ENCODE peak calls at places on chromosomes 13 and 19, in ten cellular contexts. V is GM04504; C is neural progenitor cell; B is activated CD4-positive, alpha-beta memory T cell treated with anti-CD3 and anti-CD28 coated beads for 36 hours; A is NCI-H774; G is breast epithelium; X is NCI-H1930; D is aorta; F is CD4-positive, alpha-beta T cell; M is stimulated activated CD8-positive, alpha-beta memory T cell treated with anti-CD3 and anti-CD28 coated beads, Interleukin-7, amount 100 ng/mL, for 48 hours. R is an unnamed sample.

GRCh38 chr13:110116072-110116487 is 190.9 kb downstream of the COL4A1 start:
- DNase-seq in X (no peak), C (peak), G (no peak), V (no peak), F (no peak), B (peak), M (peak), D (no peak), A (no peak), R (peak)

GRCh38 chr19:35753634-35754364 is 3.0 kb downstream of the HSPB6 start:
- DNase-seq in G (no peak), F (no peak), A (no peak), V (no peak), X (no peak), B (no peak), M (no peak), D (peak), C (no peak), R (no peak)

GRCh38 chr13:25948910-25949309 is 102.9 kb downstream of the SHISA2 start:
- DNase-seq in M (no peak), C (no peak), X (no peak), A (no peak), V (no peak), B (no peak), F (no peak), D (no peak), G (no peak), R (no peak)

GRCh38 chr13:30431269-30431950 is 9.1 kb downstream of the UBE2L5 start:
- DNase-seq in F (no peak), D (no peak), B (no peak), M (no peak), G (no peak), C (no peak), X (no peak), A (no peak), V (no peak), R (no peak)

GRCh38 chr13:37657134-37657533 is 58.6 kb upstream of the POSTN start:
- DNase-seq in B (no peak), G (no peak), C (no peak), D (no peak), M (no peak), V (no peak), X (no peak), F (no peak), A (no peak), R (no peak)

GRCh38 chr13:110593430-110594130 is 21.8 kb upstream of the NAXD start:
- DNase-seq in X (no peak), C (peak), M (no peak), G (no peak), V (no peak), F (no peak), D (no peak), B (no peak), A (peak), R (no peak)

GRCh38 chr19:17610384-17610783 is 54.9 kb downstream of the COLGALT1 start:
- DNase-seq in G (no peak), M (no peak), C (no peak), X (no peak), V (no peak), A (no peak), D (no peak), B (no peak), F (no peak), R (no peak)

GRCh38 chr13:27953671-27954405 is 15.3 kb downstream of the CDX2 start:
- DNase-seq in M (no peak), B (peak), C (peak), D (peak), X (peak), F (peak), V (peak), A (peak), G (no peak), R (peak)

GRCh38 chr13:93786846-93787245 is 560.2 kb downstream of the GPC6 start:
- DNase-seq in F (no peak), A (no peak), V (no peak), C (no peak), M (no peak), D (no peak), X (no peak), G (no peak), B (no peak), R (no peak)

GRCh38 chr19:52171321-52172169 is at the start of gene ZNF836:
- DNase-seq in G (peak), F (peak), M (peak), X (peak), D (peak), A (peak), V (no peak), C (peak), B (peak), R (peak)

GRCh38 chr13:44972956-44973581 is 16.2 kb downstream of the NUFIP1 start:
- DNase-seq in F (no peak), A (no peak), X (no peak), V (no peak), B (no peak), C (peak), D (no peak), M (no peak), G (no peak), R (no peak)

GRCh38 chr19:6018786-6019185 is 40.8 kb upstream of the RANBP3 start:
- DNase-seq in C (peak), X (no peak), M (no peak), G (no peak), D (peak), F (no peak), A (no peak), V (no peak), B (no peak), R (peak)

GRCh38 chr19:28313633-28314032 is 899.3 kb downstream of the UQCRFS1 start:
- DNase-seq in X (no peak), B (no peak), M (no peak), C (no peak), G (no peak), A (no peak), V (peak), D (no peak), F (no peak), R (no peak)

GRCh38 chr13:39910041-39910440 is 254.6 kb downstream of the COG6 start:
- DNase-seq in F (no peak), A (no peak), G (no peak), V (no peak), B (no peak), C (no peak), X (no peak), M (no peak), D (no peak), R (no peak)

GRCh38 chr19:33639034-33639681 is 17.4 kb downstream of the CHST8 start:
- DNase-seq in G (no peak), V (no peak), X (no peak), B (no peak), F (no peak), M (no peak), A (peak), D (peak), C (no peak), R (no peak)

GRCh38 chr19:39539165-39539518 is 819 bp downstream of the EID2 start:
- DNase-seq in X (no peak), V (no peak), B (no peak), D (no peak), C (peak), G (no peak), F (no peak), A (no peak), M (no peak), R (no peak)

GRCh38 chr19:35086455-35086854 is 29.2 kb upstream of the FXYD3 start:
- DNase-seq in D (no peak), X (no peak), G (no peak), C (no peak), F (no peak), B (no peak), V (no peak), M (no peak), A (no peak), R (no peak)

GRCh38 chr19:16540948-16541347 is 1.3 kb downstream of the CHERP start:
- DNase-seq in V (no peak), G (no peak), C (no peak), D (no peak), M (no peak), F (no peak), X (no peak), A (no peak), B (no peak), R (no peak)

GRCh38 chr19:50384685-50385535 is 763 bp downstream of the POLD1 start:
- DNase-seq in F (no peak), M (no peak), D (no peak), B (no peak), V (no peak), G (no peak), C (peak), A (no peak), X (no peak), R (no peak)

GRCh38 chr13:28792992-28793391 is 27.1 kb upstream of the MTUS2 start:
- DNase-seq in V (peak), M (no peak), D (no peak), F (no peak), B (no peak), X (no peak), C (no peak), G (no peak), A (no peak), R (no peak)

GRCh38 chr13:44837250-44837649 is 152.0 kb downstream of the NUFIP1 start:
- DNase-seq in A (no peak), X (no peak), F (no peak), G (no peak), M (no peak), B (no peak), V (no peak), C (no peak), D (no peak), R (no peak)

GRCh38 chr19:47161876-47162489 is 31.3 kb downstream of the SAE1 start:
- DNase-seq in F (no peak), V (no peak), M (no peak), G (no peak), B (no peak), A (no peak), C (no peak), D (no peak), X (no peak), R (no peak)

GRCh38 chr13:41188584-41188983 is 5.8 kb downstream of the KBTBD7 start:
- DNase-seq in B (no peak), G (no peak), X (no peak), A (no peak), V (no peak), F (no peak), M (no peak), D (no peak), C (no peak), R (no peak)

GRCh38 chr13:114230117-114230516 is 4.6 kb upstream of the CDC16 start:
- DNase-seq in X (no peak), F (no peak), C (no peak), G (no peak), M (no peak), B (no peak), A (no peak), D (no peak), V (no peak), R (no peak)

GRCh38 chr13:44321961-44322360 is 51.7 kb upstream of the SERP2 start:
- DNase-seq in B (no peak), G (no peak), F (no peak), X (no peak), M (no peak), D (no peak), V (no peak), C (no peak), A (no peak), R (no peak)

GRCh38 chr13:48562296-48563066 is 29.6 kb upstream of the RCBTB2 start:
- DNase-seq in D (no peak), C (no peak), B (peak), V (no peak), G (no peak), F (peak), X (no peak), M (peak), A (no peak), R (no peak)

GRCh38 chr13:44713793-44714469 is 137.8 kb upstream of the TSC22D1 start:
- DNase-seq in D (no peak), V (peak), X (no peak), B (no peak), G (no peak), F (no peak), A (no peak), C (no peak), M (no peak), R (no peak)

GRCh38 chr19:54523403-54523802 is 20.8 kb downstream of the LAIR2 start:
- DNase-seq in D (no peak), A (no peak), C (no peak), G (no peak), B (peak), X (no peak), F (no peak), V (no peak), M (peak), R (no peak)

GRCh38 chr13:76764429-76764828 is 121.8 kb downstream of the KCTD12 start:
- DNase-seq in D (peak), F (no peak), V (no peak), M (no peak), A (no peak), B (no peak), C (no peak), X (no peak), G (no peak), R (peak)

GRCh38 chr13:40478775-40479174 is 187.7 kb downstream of the FOXO1 start:
- DNase-seq in M (no peak), X (no peak), F (no peak), C (no peak), A (no peak), B (no peak), V (no peak), G (no peak), D (no peak), R (no peak)

GRCh38 chr19:4295972-4296771 is 6.0 kb downstream of the TMIGD2 start:
- DNase-seq in C (no peak), X (no peak), F (no peak), M (no peak), A (peak), B (no peak), D (no peak), G (no peak), V (no peak), R (no peak)

GRCh38 chr13:53137777-53138176 is 109.2 kb downstream of the OLFM4 start:
- DNase-seq in C (no peak), X (no peak), A (no peak), M (no peak), V (peak), G (no peak), B (no peak), D (no peak), F (no peak), R (no peak)

GRCh38 chr13:45243072-45243471 is 42.2 kb upstream of the KCTD4 start:
- DNase-seq in B (no peak), X (no peak), A (no peak), C (peak), V (no peak), G (no peak), M (no peak), D (no peak), F (no peak), R (no peak)

GRCh38 chr19:51131780-51132680 is 7.3 kb downstream of the SIGLEC9 start:
- DNase-seq in F (no peak), D (no peak), C (peak), G (no peak), M (no peak), X (no peak), V (peak), B (peak), A (no peak), R (no peak)

GRCh38 chr19:49214701-49215100 is 57.1 kb downstream of the TRPM4 start:
- DNase-seq in M (no peak), A (no peak), C (no peak), X (no peak), B (no peak), F (no peak), V (no peak), G (no peak), D (no peak), R (no peak)

GRCh38 chr13:102724923-102725322 is 30.1 kb upstream of the METTL21C start:
- DNase-seq in V (peak), X (no peak), B (no peak), G (no peak), A (no peak), D (no peak), F (no peak), M (no peak), C (no peak), R (no peak)

GRCh38 chr13:46089213-46089612 is 15.6 kb downstream of the CPB2 start:
- DNase-seq in F (no peak), X (no peak), C (no peak), G (no peak), B (no peak), M (no peak), D (no peak), V (no peak), A (no peak), R (no peak)

GRCh38 chr19:55579766-55580621 is 654 bp downstream of the ZNF579 start:
- DNase-seq in A (no peak), F (no peak), M (no peak), G (no peak), X (no peak), D (no peak), C (peak), V (no peak), B (no peak), R (peak)

GRCh38 chr19:23482829-23483228 is 87.6 kb upstream of the ZNF91 start:
- DNase-seq in F (no peak), D (no peak), A (no peak), C (no peak), G (no peak), V (no peak), M (no peak), X (no peak), B (no peak), R (no peak)

GRCh38 chr13:98835156-98835555 is 82.7 kb upstream of the SLC15A1 start:
- DNase-seq in V (no peak), C (no peak), X (no peak), D (no peak), F (no peak), M (no peak), B (no peak), G (no peak), A (no peak), R (no peak)